ENCODE peak calls at places on chromosomes 1 and 21, in six cellular contexts. One of them, this sample, is unnamed.

GRCh38 chr1:229410692-229411433 is 23.0 kb downstream of the ACTA1 start:
- DNase-seq in IMR-90: peak
- DNase-seq in MCF 10A: peak
- DNase-seq in nephron progenitor cell: no peak
- DNase-seq in GM23338: peak
- DNase-seq in suprapubic skin: no peak
- DNase-seq in this sample: no peak

GRCh38 chr1:177017453-177017852 is 147.1 kb downstream of the ASTN1 start:
- DNase-seq in nephron progenitor cell: no peak
- DNase-seq in IMR-90: no peak
- DNase-seq in GM23338: no peak
- DNase-seq in MCF 10A: no peak
- DNase-seq in suprapubic skin: no peak
- DNase-seq in this sample: no peak

GRCh38 chr21:31589820-31590219 is 69.7 kb upstream of the SOD1 start:
- DNase-seq in IMR-90: no peak
- DNase-seq in suprapubic skin: no peak
- DNase-seq in nephron progenitor cell: no peak
- DNase-seq in GM23338: no peak
- DNase-seq in MCF 10A: no peak
- DNase-seq in this sample: no peak

GRCh38 chr1:182348916-182349747 is 42.5 kb downstream of the GLUL start:
- DNase-seq in GM23338: no peak
- DNase-seq in suprapubic skin: peak
- DNase-seq in IMR-90: no peak
- DNase-seq in nephron progenitor cell: no peak
- DNase-seq in MCF 10A: no peak
- DNase-seq in this sample: no peak

GRCh38 chr1:160567858-160568682 is 11.2 kb downstream of the CD84 start:
- DNase-seq in nephron progenitor cell: no peak
- DNase-seq in GM23338: no peak
- DNase-seq in IMR-90: no peak
- DNase-seq in suprapubic skin: no peak
- DNase-seq in MCF 10A: no peak
- DNase-seq in this sample: no peak

GRCh38 chr1:11373029-11373964 is 100.3 kb downstream of the UBIAD1 start:
- DNase-seq in GM23338: no peak
- DNase-seq in IMR-90: no peak
- DNase-seq in suprapubic skin: no peak
- DNase-seq in nephron progenitor cell: no peak
- DNase-seq in MCF 10A: no peak
- DNase-seq in this sample: no peak

GRCh38 chr1:15172405-15173259 is 19.1 kb downstream of the TMEM51 start:
- DNase-seq in MCF 10A: peak
- DNase-seq in nephron progenitor cell: no peak
- DNase-seq in suprapubic skin: no peak
- DNase-seq in GM23338: no peak
- DNase-seq in IMR-90: peak
- DNase-seq in this sample: no peak

GRCh38 chr1:119674110-119674509 is 26.0 kb upstream of the ZNF697 start:
- DNase-seq in suprapubic skin: no peak
- DNase-seq in IMR-90: peak
- DNase-seq in GM23338: peak
- DNase-seq in nephron progenitor cell: no peak
- DNase-seq in MCF 10A: peak
- DNase-seq in this sample: no peak

GRCh38 chr1:160777486-160778089 is 18.4 kb upstream of the LY9 start:
- DNase-seq in IMR-90: no peak
- DNase-seq in MCF 10A: peak
- DNase-seq in GM23338: peak
- DNase-seq in suprapubic skin: no peak
- DNase-seq in nephron progenitor cell: peak
- DNase-seq in this sample: peak

GRCh38 chr1:71081697-71082080 is 854 bp upstream of the ZRANB2 start:
- DNase-seq in MCF 10A: no peak
- DNase-seq in nephron progenitor cell: peak
- DNase-seq in suprapubic skin: no peak
- DNase-seq in GM23338: peak
- DNase-seq in IMR-90: no peak
- DNase-seq in this sample: no peak

GRCh38 chr1:162538815-162539431 is 22.6 kb upstream of the UAP1 start:
- DNase-seq in GM23338: no peak
- DNase-seq in suprapubic skin: no peak
- DNase-seq in MCF 10A: peak
- DNase-seq in IMR-90: peak
- DNase-seq in nephron progenitor cell: no peak
- DNase-seq in this sample: no peak

GRCh38 chr1:201447911-201448871 is 20.8 kb downstream of the PHLDA3 start:
- DNase-seq in nephron progenitor cell: peak
- DNase-seq in IMR-90: peak
- DNase-seq in MCF 10A: peak
- DNase-seq in GM23338: peak
- DNase-seq in suprapubic skin: peak
- DNase-seq in this sample: peak

GRCh38 chr21:31566061-31566460 is 93.4 kb upstream of the SOD1 start:
- DNase-seq in IMR-90: no peak
- DNase-seq in suprapubic skin: no peak
- DNase-seq in GM23338: no peak
- DNase-seq in nephron progenitor cell: no peak
- DNase-seq in MCF 10A: no peak
- DNase-seq in this sample: no peak

GRCh38 chr1:160309183-160309535 is 24.2 kb upstream of the PEX19 start:
- DNase-seq in IMR-90: peak
- DNase-seq in suprapubic skin: no peak
- DNase-seq in nephron progenitor cell: no peak
- DNase-seq in GM23338: no peak
- DNase-seq in MCF 10A: peak
- DNase-seq in this sample: no peak

GRCh38 chr1:7692038-7692437 is 79.1 kb upstream of the VAMP3 start:
- DNase-seq in nephron progenitor cell: no peak
- DNase-seq in IMR-90: no peak
- DNase-seq in MCF 10A: no peak
- DNase-seq in suprapubic skin: no peak
- DNase-seq in GM23338: no peak
- DNase-seq in this sample: no peak

GRCh38 chr1:208526726-208527125 is 282.5 kb upstream of the PLXNA2 start:
- DNase-seq in MCF 10A: no peak
- DNase-seq in nephron progenitor cell: no peak
- DNase-seq in IMR-90: no peak
- DNase-seq in suprapubic skin: no peak
- DNase-seq in GM23338: no peak
- DNase-seq in this sample: no peak

GRCh38 chr1:116808476-116809180 is 54.4 kb downstream of the CD2 start:
- DNase-seq in nephron progenitor cell: no peak
- DNase-seq in suprapubic skin: no peak
- DNase-seq in IMR-90: no peak
- DNase-seq in GM23338: no peak
- DNase-seq in MCF 10A: peak
- DNase-seq in this sample: no peak

GRCh38 chr21:42648606-42649005 is 4.8 kb upstream of the PDE9A start:
- DNase-seq in nephron progenitor cell: no peak
- DNase-seq in GM23338: no peak
- DNase-seq in suprapubic skin: no peak
- DNase-seq in IMR-90: no peak
- DNase-seq in MCF 10A: no peak
- DNase-seq in this sample: no peak

GRCh38 chr1:40352126-40352525 is 21.4 kb upstream of the SMAP2 start:
- DNase-seq in nephron progenitor cell: no peak
- DNase-seq in GM23338: no peak
- DNase-seq in suprapubic skin: no peak
- DNase-seq in MCF 10A: no peak
- DNase-seq in IMR-90: no peak
- DNase-seq in this sample: no peak

GRCh38 chr1:25711555-25712298 is 88.3 kb upstream of the SELENON start:
- DNase-seq in suprapubic skin: no peak
- DNase-seq in GM23338: no peak
- DNase-seq in IMR-90: peak
- DNase-seq in nephron progenitor cell: no peak
- DNase-seq in MCF 10A: no peak
- DNase-seq in this sample: no peak

GRCh38 chr1:197307551-197307950 is 39.5 kb downstream of the CRB1 start:
- DNase-seq in nephron progenitor cell: no peak
- DNase-seq in MCF 10A: no peak
- DNase-seq in suprapubic skin: no peak
- DNase-seq in IMR-90: no peak
- DNase-seq in GM23338: no peak
- DNase-seq in this sample: no peak

GRCh38 chr21:33197546-33197945 is 32.2 kb upstream of the IFNAR2 start:
- DNase-seq in IMR-90: no peak
- DNase-seq in GM23338: peak
- DNase-seq in nephron progenitor cell: no peak
- DNase-seq in suprapubic skin: no peak
- DNase-seq in MCF 10A: no peak
- DNase-seq in this sample: no peak

GRCh38 chr21:28127390-28127789 is 865.3 kb downstream of the LTN1 start:
- DNase-seq in MCF 10A: no peak
- DNase-seq in GM23338: no peak
- DNase-seq in suprapubic skin: no peak
- DNase-seq in IMR-90: peak
- DNase-seq in nephron progenitor cell: no peak
- DNase-seq in this sample: no peak

GRCh38 chr1:60573726-60574409 is 500.3 kb upstream of the C1orf87 start:
- DNase-seq in IMR-90: no peak
- DNase-seq in GM23338: no peak
- DNase-seq in MCF 10A: peak
- DNase-seq in nephron progenitor cell: no peak
- DNase-seq in suprapubic skin: no peak
- DNase-seq in this sample: no peak

GRCh38 chr1:15712158-15712557 is 23.9 kb upstream of the SLC25A34 start:
- DNase-seq in MCF 10A: no peak
- DNase-seq in nephron progenitor cell: no peak
- DNase-seq in IMR-90: no peak
- DNase-seq in suprapubic skin: no peak
- DNase-seq in GM23338: no peak
- DNase-seq in this sample: no peak

GRCh38 chr1:202998836-202999750 is 8.1 kb upstream of the TMEM183A start:
- DNase-seq in IMR-90: peak
- DNase-seq in nephron progenitor cell: peak
- DNase-seq in MCF 10A: peak
- DNase-seq in suprapubic skin: no peak
- DNase-seq in GM23338: peak
- DNase-seq in this sample: peak

GRCh38 chr1:204077979-204078696 is 5.2 kb downstream of the SOX13 start:
- DNase-seq in nephron progenitor cell: peak
- DNase-seq in GM23338: peak
- DNase-seq in suprapubic skin: no peak
- DNase-seq in MCF 10A: peak
- DNase-seq in IMR-90: peak
- DNase-seq in this sample: no peak

GRCh38 chr1:84272401-84272800 is 29.1 kb upstream of the SAMD13 start:
- DNase-seq in GM23338: peak
- DNase-seq in IMR-90: no peak
- DNase-seq in nephron progenitor cell: no peak
- DNase-seq in suprapubic skin: no peak
- DNase-seq in MCF 10A: no peak
- DNase-seq in this sample: no peak

GRCh38 chr1:3379934-3380333 is 74.5 kb upstream of the ARHGEF16 start:
- DNase-seq in GM23338: no peak
- DNase-seq in IMR-90: no peak
- DNase-seq in nephron progenitor cell: no peak
- DNase-seq in MCF 10A: no peak
- DNase-seq in suprapubic skin: no peak
- DNase-seq in this sample: no peak

GRCh38 chr1:56688522-56689026 is 43.5 kb downstream of the PRKAA2 start:
- DNase-seq in nephron progenitor cell: no peak
- DNase-seq in IMR-90: peak
- DNase-seq in GM23338: peak
- DNase-seq in suprapubic skin: no peak
- DNase-seq in MCF 10A: peak
- DNase-seq in this sample: no peak

GRCh38 chr21:42553435-42553834 is 39.8 kb downstream of the SLC37A1 start:
- DNase-seq in MCF 10A: no peak
- DNase-seq in nephron progenitor cell: no peak
- DNase-seq in suprapubic skin: peak
- DNase-seq in GM23338: no peak
- DNase-seq in IMR-90: no peak
- DNase-seq in this sample: no peak

GRCh38 chr1:3326516-3327388 is 127.7 kb upstream of the ARHGEF16 start:
- DNase-seq in suprapubic skin: no peak
- DNase-seq in nephron progenitor cell: no peak
- DNase-seq in GM23338: no peak
- DNase-seq in MCF 10A: no peak
- DNase-seq in IMR-90: no peak
- DNase-seq in this sample: no peak

DNA sequence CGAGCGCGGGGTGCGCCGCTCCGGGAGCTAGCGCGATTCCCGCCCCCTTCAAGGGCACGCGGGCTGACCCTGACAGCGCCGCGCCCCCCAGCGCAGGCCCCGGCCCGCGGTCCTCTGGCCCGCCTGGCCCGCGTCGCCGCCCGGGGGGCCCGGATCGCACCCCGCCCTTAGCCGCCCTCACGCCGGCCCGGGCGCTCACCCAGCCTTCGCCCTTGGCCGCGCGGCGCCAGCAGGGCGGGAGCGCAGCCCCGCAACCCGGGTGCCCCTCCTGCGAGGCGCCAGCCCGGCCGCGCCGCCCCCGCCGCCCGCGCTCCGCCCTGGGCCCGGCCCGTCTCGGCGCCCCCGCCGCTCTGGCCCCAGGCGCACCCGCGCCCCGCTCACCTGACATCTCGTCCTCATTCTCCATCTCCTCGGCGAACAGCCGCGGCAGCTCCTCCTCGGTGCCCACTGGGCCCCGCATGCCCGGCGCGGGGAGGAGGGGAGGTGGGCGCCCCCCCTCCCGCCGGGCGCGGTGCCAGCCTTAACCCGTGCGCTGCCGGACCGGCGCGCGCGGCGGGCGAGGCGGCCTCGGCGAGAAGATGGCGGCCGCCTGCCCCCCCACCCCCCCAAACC is 451 bp downstream of the CHD5 start:
- DNase-seq in IMR-90: no peak
- DNase-seq in GM23338: no peak
- DNase-seq in nephron progenitor cell: no peak
- DNase-seq in suprapubic skin: no peak
- DNase-seq in MCF 10A: no peak
- DNase-seq in this sample: no peak
- TF ChIP-seq CTCF in IMR-90: no peak
- TF ChIP-seq CTCF in GM23338: no peak
- TF ChIP-seq CTCF in nephron progenitor cell: no peak
- TF ChIP-seq CTCF in suprapubic skin: no peak
- TF ChIP-seq CTCF in MCF 10A: no peak
- TF ChIP-seq CTCF in this sample: no peak

GRCh38 chr1:2248127-2248826 is 20.2 kb downstream of the SKI start:
- DNase-seq in IMR-90: no peak
- DNase-seq in nephron progenitor cell: peak
- DNase-seq in MCF 10A: no peak
- DNase-seq in suprapubic skin: no peak
- DNase-seq in GM23338: peak
- DNase-seq in this sample: peak
- TF ChIP-seq CTCF in IMR-90: no peak
- TF ChIP-seq CTCF in nephron progenitor cell: no peak
- TF ChIP-seq CTCF in MCF 10A: no peak
- TF ChIP-seq CTCF in suprapubic skin: no peak
- TF ChIP-seq CTCF in GM23338: no peak
- TF ChIP-seq CTCF in this sample: no peak

GRCh38 chr1:227789042-227789880 is 26.2 kb upstream of the PRSS38 start:
- DNase-seq in IMR-90: peak
- DNase-seq in MCF 10A: no peak
- DNase-seq in nephron progenitor cell: no peak
- DNase-seq in suprapubic skin: peak
- DNase-seq in GM23338: peak
- DNase-seq in this sample: no peak
- TF ChIP-seq CTCF in IMR-90: peak
- TF ChIP-seq CTCF in MCF 10A: no peak
- TF ChIP-seq CTCF in nephron progenitor cell: no peak
- TF ChIP-seq CTCF in suprapubic skin: no peak
- TF ChIP-seq CTCF in GM23338: no peak
- TF ChIP-seq CTCF in this sample: no peak

GRCh38 chr21:38839683-38840286 is 34.1 kb downstream of the ETS2 start:
- DNase-seq in nephron progenitor cell: no peak
- DNase-seq in MCF 10A: peak
- DNase-seq in GM23338: no peak
- DNase-seq in suprapubic skin: no peak
- DNase-seq in IMR-90: peak
- DNase-seq in this sample: no peak
- TF ChIP-seq CTCF in nephron progenitor cell: no peak
- TF ChIP-seq CTCF in MCF 10A: no peak
- TF ChIP-seq CTCF in GM23338: no peak
- TF ChIP-seq CTCF in suprapubic skin: no peak
- TF ChIP-seq CTCF in IMR-90: no peak
- TF ChIP-seq CTCF in this sample: no peak

This sample was measured in neural crest cell.